ENCODE peak calls at places on chromosomes 4 and X, in eight cellular contexts. U, W, S, P, F, O, T and A are unnamed samples.
A peak's percentile ranks its signal among the peaks of the same experiment; 100 is the strongest.

GRCh38 chr4:77141964-77142641 is 14.9 kb upstream of the CCNG2 start:
- DNase-seq in U (no peak), W (no peak), S (no peak), P (peak; percentile 40), F (no peak), O (no peak), T (no peak), A (no peak)

GRCh38 chr4:145281946-145282345 is 101.6 kb upstream of the OTUD4 start:
- DNase-seq in U (no peak), W (no peak), S (no peak), P (no peak), F (no peak), O (no peak), T (no peak), A (no peak)

GRCh38 chr4:42399393-42399792 is 2.1 kb downstream of the SHISA3 start:
- DNase-seq in U (no peak), W (no peak), S (no peak), P (no peak), F (no peak), O (no peak), T (no peak), A (no peak)

GRCh38 chr4:3107271-3108185 is 33.0 kb downstream of the HTT start:
- DNase-seq in U (no peak), W (no peak), S (no peak), P (no peak), F (no peak), O (no peak), T (no peak), A (no peak)

GRCh38 chr4:150149381-150149780 is 71.1 kb downstream of the DCLK2 start:
- DNase-seq in U (no peak), W (no peak), S (no peak), P (no peak), F (no peak), O (no peak), T (no peak), A (no peak)

GRCh38 chr4:87529187-87529586 is at the start of gene SPARCL1:
- DNase-seq in U (no peak), W (no peak), S (no peak), P (no peak), F (no peak), O (no peak), T (no peak), A (no peak)

GRCh38 chr4:147518846-147519767 is 38.2 kb downstream of the EDNRA start:
- DNase-seq in U (peak; percentile 33), W (peak; percentile 66), S (peak; percentile 86), P (peak; percentile 47), F (peak; percentile 60), O (peak; percentile 41), T (no peak), A (no peak)

GRCh38 chrX:31126205-31126604 is 54.4 kb upstream of the FTHL17 start:
- DNase-seq in U (no peak), W (no peak), S (peak; percentile 14), P (no peak), F (no peak), O (no peak), T (no peak), A (no peak)

GRCh38 chrX:110847334-110847733 is 51.7 kb upstream of the CHRDL1 start:
- DNase-seq in U (peak; percentile 24), W (peak; percentile 81), S (peak; percentile 63), P (peak; percentile 52), F (peak; percentile 44), O (no peak), T (no peak), A (no peak)

GRCh38 chr4:76200771-76201224 is 12.8 kb downstream of the SCARB2 start:
- DNase-seq in U (peak; percentile 81), W (no peak), S (no peak), P (no peak), F (no peak), O (no peak), T (no peak), A (no peak)

GRCh38 chr4:52358855-52359254 is 300.2 kb downstream of the USP46 start:
- DNase-seq in U (no peak), W (no peak), S (no peak), P (no peak), F (no peak), O (no peak), T (no peak), A (no peak)
- H3K27ac ChIP-seq in U (no peak overlapping the region), W (no peak overlapping the region), S (no peak overlapping the region), P (no peak overlapping the region), F (no peak overlapping the region), O (no peak overlapping the region), T (no peak overlapping the region), A (no peak overlapping the region)

GRCh38 chr4:55123791-55124190 is 1.6 kb downstream of the KDR start:
- DNase-seq in U (no peak), W (peak; percentile 17), S (no peak), P (no peak), F (no peak), O (no peak), T (no peak), A (no peak)
- H3K4me3 ChIP-seq in U (no peak overlapping the region), W (peak overlapping the region; percentile 85), S (no peak overlapping the region), P (no peak overlapping the region), F (no peak overlapping the region), O (peak overlapping the region; percentile 10), T (peak overlapping the region; percentile 65), A (peak overlapping the region; percentile 42)

DNA sequence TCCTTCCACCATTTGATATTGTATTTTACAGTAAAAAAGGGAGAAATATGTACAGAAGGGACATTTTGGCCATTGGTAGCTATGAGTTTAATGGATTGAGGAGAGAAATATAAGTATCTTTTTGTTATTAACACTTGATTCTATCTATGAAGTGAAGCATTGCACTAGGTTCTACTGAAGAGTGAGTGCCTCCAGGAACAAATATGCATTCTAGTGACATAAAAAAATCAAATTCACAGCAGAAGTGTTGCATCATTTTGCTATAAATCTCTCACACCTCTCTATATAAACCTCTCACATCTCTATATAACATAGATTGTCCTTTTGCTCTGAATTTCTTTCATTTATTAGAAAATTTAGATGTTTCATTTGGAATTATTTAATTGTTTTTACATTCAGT is 425 bp downstream of the SYTL5 start:
- DNase-seq in U (no peak), W (no peak), S (no peak), P (no peak), F (no peak), O (no peak), T (no peak), A (no peak)
- H3K4me1 ChIP-seq in U (no peaks in the 10 kb centered on the region), W (no peaks in the 10 kb centered on the region), S (no peaks in the 10 kb centered on the region), P (no peaks in the 10 kb centered on the region), F (no peaks in the 10 kb centered on the region), O (no peaks in the 10 kb centered on the region), T (no peaks in the 10 kb centered on the region), A (no peaks in the 10 kb centered on the region)

GRCh38 chrX:7074908-7075204 is 72.7 kb upstream of the STS start:
- DNase-seq in U (no peak), W (no peak), S (no peak), P (no peak), F (no peak), O (no peak), T (no peak), A (no peak)
- H3K27ac ChIP-seq in U (peak overlapping the region; percentile 10), W (no peak overlapping the region), S (no peak overlapping the region), P (no peak overlapping the region), F (no peak overlapping the region), O (no peak overlapping the region), T (no peak overlapping the region), A (no peak overlapping the region)

GRCh38 chrX:103099706-103100105 is 6.8 kb upstream of the NXF3 start:
- DNase-seq in U (no peak), W (no peak), S (no peak), P (no peak), F (no peak), O (no peak), T (no peak), A (no peak)
- H3K4me3 ChIP-seq in U (no peak overlapping the region), W (no peak overlapping the region), S (no peak overlapping the region), P (no peak overlapping the region), F (no peak overlapping the region), O (no peak overlapping the region), T (no peak overlapping the region), A (no peak overlapping the region)